ENCODE peak calls at places on chromosomes 4 and X, in five cellular contexts. B is stomach, Y is HCT116, K is tibial nerve, L is esophagus squamous epithelium. A is an unnamed sample. For H3K9me3, the result is how much of the 10 kb centered on the place peaks cover.

GRCh38 chr4:90198086-90198847 is 71.1 kb downstream of the CCSER1 start:
- DNase-seq in B (no peak), Y (no peak), K (no peak), L (no peak), A (no peak)

GRCh38 chrX:66638591-66639500 is at the start of gene EDA2R:
- DNase-seq in B (no peak), Y (no peak), K (peak), L (no peak), A (peak)

GRCh38 chr4:87853108-87853507 is 20.3 kb downstream of the MEPE start:
- DNase-seq in B (no peak), Y (peak), K (peak), L (no peak), A (no peak)

GRCh38 chr4:3481783-3482397 is 18.8 kb downstream of the DOK7 start:
- DNase-seq in B (peak), Y (no peak), K (no peak), L (no peak), A (no peak)

GRCh38 chr4:186002853-186003252 is 66.1 kb upstream of the TLR3 start:
- DNase-seq in B (no peak), Y (no peak), K (no peak), L (no peak), A (no peak)

GRCh38 chr4:164396439-164396838 is 357.5 kb upstream of the SMIM31 start:
- DNase-seq in B (no peak), Y (no peak), K (no peak), L (no peak), A (no peak)

GRCh38 chr4:105280338-105280809 is 133.7 kb downstream of the TET2 start:
- DNase-seq in B (no peak), Y (no peak), K (no peak), L (no peak), A (no peak)

GRCh38 chr4:112142152-112142551 is 3.1 kb upstream of the FAM241A start:
- DNase-seq in B (no peak), Y (no peak), K (no peak), L (no peak), A (no peak)

GRCh38 chr4:8080754-8081065 is 77.9 kb downstream of the ABLIM2 start:
- DNase-seq in B (no peak), Y (no peak), K (no peak), L (no peak), A (no peak)

GRCh38 chrX:115372026-115372610 is 82.6 kb downstream of the LUZP4 start:
- DNase-seq in B (no peak), Y (peak), K (no peak), L (no peak), A (no peak)

GRCh38 chr4:26590639-26591038 is 6.8 kb downstream of the TBC1D19 start:
- DNase-seq in B (no peak), Y (peak), K (no peak), L (no peak), A (no peak)

GRCh38 chr4:26839534-26839951 is 21.1 kb upstream of the STIM2 start:
- DNase-seq in B (no peak), Y (no peak), K (no peak), L (no peak), A (no peak)

GRCh38 chr4:142130636-142131035 is 494.3 kb downstream of the IL15 start:
- DNase-seq in B (no peak), Y (no peak), K (no peak), L (no peak), A (no peak)

GRCh38 chrX:132533409-132533808 is 44.6 kb upstream of the MBNL3 start:
- DNase-seq in B (no peak), Y (no peak), K (no peak), L (no peak), A (no peak)

GRCh38 chr4:85760521-85760920 is 285.6 kb downstream of the ARHGAP24 start:
- DNase-seq in B (no peak), Y (no peak), K (no peak), L (no peak), A (no peak)

DNA sequence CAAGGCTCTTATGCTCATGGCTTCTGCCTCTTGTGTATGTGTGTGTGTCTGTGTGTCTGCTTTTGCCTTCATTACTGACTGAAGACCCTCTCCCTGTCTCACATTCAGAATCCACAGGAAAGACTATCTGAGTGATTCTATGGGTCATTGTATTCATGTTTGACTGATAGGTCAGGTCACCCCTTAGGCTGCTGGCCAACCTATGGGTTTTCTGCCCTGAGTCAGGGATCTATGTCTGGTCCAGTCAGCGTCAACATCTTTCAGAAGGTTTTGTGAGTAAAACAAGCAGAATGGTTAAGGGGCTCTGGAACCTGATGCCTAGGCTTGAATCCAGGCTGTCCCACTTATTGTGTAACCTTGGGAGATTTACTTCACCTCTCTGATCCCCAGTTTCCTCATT is 30.5 kb downstream of the NHSL2 start:
- DNase-seq in B (no peak), Y (no peak), K (no peak), L (no peak), A (no peak)
- H3K9me3 ChIP-seq in B (under half), Y (under half), K (under half), L (under half), A (under half)

DNA sequence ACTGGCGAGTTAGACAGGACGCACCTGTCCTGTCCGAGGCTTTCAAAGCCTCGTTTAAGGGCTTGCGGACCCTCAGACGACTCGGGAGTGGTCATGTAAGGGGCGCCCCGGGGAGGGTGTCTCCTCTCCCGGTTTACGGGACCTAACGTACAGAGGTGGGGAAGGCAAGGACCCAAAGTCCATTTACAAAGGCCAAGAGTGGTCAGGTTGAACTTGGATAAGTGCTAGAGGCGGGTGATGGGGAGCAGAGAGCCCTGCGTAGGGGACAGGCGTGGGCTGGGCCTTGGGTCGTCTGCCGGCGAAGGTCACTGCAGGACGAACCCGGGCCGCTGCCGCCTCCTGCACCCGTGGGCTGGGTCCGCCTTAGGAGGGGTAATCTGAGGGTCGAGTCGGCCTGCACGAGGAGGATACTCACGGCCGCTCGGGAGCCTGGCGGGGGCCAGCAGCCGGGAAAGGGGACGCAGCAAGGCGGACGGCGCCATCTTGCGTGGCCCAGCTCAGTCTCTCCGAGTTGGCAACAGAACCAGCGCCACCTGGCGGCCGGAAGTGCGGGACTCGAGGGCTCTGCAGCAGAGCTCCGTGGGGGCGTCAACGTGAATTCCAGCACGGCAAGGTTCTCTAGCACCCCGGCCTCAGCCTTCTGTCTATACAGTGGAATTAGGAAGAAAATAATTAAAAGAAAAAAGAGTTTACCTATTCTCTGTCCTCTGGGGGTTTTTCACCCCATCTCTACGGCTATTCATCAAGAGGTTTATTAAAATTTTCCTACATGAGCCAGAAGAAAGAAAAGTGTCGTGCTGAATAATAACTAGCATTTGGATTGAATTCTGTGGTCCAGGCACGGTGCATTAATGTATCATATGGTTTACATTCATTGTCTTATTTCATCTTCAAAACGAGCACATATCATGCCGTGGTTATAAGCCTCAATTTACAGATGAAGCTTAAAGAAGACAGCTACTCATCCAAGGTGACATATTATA is 5.7 kb upstream of the NAA15 start:
- DNase-seq in B (peak), Y (peak), K (peak), L (peak), A (peak)
- TF ChIP-seq POLR2A in B (no peak), Y (peak), K (peak), L (no peak), A (no peak)

GRCh38 chr4:162075691-162076090 is 88.1 kb downstream of the FSTL5 start:
- DNase-seq in B (no peak), Y (no peak), K (no peak), L (no peak), A (no peak)
- H3K9me3 ChIP-seq in B (under half), Y (under half), K (under half), L (under half), A (under half)

GRCh38 chrX:130120746-130121504 is 10.6 kb upstream of the ELF4 start:
- DNase-seq in B (peak), Y (no peak), K (peak), L (no peak), A (peak)
- TF ChIP-seq POLR2A in B (no peak), Y (no peak), K (peak), L (no peak), A (no peak)

GRCh38 chr4:19473569-19473968 is 778.1 kb upstream of the SLIT2 start:
- DNase-seq in B (no peak), Y (no peak), K (no peak), L (no peak), A (no peak)

GRCh38 chr4:19472669-19473068 is 779.0 kb upstream of the SLIT2 start:
- DNase-seq in B (no peak), Y (no peak), K (no peak), L (no peak), A (no peak)
- H3K9me3 ChIP-seq in B (under half), Y (under half), K (under half), L (under half), A (under half)

DNA sequence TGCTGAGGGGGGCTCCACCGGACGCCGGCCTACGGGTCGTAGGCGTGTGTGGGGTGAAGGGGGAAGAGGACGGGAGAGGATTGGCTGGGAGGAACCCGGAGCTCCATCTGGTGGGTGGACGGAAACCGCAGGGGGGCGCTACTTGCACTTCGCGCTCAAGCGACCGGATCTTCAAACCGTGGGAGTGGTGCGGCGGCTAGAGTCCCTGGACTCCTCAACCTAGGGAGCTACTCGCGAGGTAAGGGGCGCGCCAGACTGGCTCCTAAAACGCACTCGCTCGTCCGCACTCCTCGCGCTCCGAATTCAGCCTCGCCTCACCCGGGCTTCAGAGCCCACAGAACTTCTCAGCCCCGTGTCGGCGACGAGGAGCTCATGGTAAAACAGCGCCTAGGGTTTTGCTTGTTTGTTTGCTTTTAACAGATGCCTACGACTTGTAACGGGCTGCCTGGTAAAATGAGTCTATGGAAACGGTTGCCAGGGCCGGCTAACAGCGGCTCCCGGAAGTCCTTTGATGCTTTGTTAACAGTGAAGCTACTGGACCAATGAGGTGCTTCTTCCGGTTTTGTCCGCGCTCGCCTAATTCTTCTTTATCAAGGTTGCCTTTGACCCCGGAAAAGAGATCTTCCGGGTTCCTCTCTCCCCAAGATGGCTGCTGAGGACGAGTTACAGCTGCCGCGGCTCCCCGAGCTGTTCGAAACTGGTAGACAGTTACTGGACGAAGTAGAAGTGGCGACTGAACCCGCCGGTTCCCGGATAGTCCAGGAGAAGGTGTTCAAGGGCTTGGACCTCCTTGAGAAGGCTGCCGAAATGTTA is at the start of gene IGBP1:
- DNase-seq in B (peak), Y (peak), K (peak), L (peak), A (peak)
- TF ChIP-seq POLR2A in B (no peak), Y (no peak), K (no peak), L (no peak), A (peak)

DNA sequence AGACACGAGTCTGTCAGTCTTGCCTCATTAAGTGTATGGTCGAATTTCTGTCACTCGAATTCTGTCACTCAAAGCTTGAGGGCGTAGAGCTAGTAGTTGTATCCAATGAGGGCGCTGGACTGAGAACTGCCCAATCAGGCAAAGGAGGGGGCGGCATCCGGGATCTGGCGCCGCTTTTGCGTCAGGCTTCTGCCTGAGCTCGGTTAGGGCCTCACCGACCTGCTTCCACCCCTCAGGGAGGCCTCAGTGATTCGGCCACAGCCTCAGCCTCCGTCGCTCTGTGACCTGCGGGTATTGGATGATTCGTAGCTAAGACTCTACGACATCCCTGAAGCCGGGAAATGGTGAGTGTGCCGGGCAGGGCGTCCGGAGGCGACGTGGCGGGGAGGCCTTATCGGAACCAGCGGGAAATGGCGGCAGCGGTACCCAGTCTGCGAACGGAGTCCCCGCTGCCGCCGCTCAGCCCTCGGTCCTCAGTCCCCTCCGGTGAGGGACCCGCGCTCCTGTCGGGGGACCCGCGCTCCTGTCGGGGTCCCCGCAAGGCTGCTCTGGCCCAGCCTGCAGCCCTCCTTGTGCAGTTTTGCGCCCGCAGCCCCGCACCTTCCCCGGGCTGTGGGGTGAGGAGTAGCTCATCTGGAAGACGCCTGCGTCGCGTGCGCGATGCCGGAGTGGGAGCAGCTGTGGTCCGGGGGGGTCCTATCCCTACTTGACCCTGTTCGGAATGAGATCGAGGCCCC is 88.3 kb downstream of the ZNF718 start:
- DNase-seq in B (peak), Y (no peak), K (peak), L (no peak), A (peak)
- H3K9me3 ChIP-seq in B (under half), Y (under half), K (under half), L (under half), A (under half)

DNA sequence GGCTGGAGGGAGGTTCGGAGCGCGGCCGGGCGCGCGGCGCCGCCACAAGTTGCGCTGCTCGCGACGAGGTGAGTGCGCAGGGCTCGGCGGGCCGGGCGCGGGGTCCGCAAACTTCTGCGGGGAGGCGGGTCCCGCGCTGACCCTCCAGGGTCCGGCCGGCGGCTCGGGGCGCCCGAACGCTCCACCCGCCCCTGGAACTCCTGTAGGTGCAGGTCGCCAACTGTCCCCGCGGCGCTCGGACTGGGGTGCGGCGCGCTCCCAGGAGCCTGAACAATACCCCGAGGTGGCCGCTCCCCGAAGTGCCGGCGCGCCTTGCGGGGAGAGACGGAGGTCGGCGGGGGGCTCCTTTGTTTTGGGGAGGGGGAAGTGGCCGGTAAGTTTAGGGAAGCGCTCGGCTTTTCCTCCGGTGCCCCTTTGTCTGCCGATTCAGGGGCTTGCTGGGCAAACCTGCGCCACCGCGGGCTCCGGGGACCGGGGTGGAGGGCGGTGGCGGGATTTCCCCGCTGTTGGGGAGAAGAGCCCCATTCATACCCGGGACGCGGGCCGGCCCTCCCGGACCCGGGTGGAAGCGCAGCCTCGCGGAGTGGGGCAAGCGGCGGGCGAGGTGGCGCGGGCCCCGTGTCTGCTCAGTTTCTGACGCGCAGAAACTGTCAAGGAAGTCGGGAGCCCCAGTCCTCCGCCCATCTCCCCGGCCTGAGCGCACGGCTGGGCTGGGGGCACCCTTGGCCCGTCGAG is 689 bp downstream of the TBL1X start:
- DNase-seq in B (peak), Y (no peak), K (no peak), L (no peak), A (peak)
- TF ChIP-seq POLR2A in B (no peak), Y (no peak), K (no peak), L (no peak), A (no peak)

A was measured in thyroid gland.